ENCODE peak calls at places on chromosomes 6 and 20, in eight cellular contexts. O, G, Z, S, W, P, E and N are unnamed samples.

GRCh38 chr20:36460648-36461599 is 80.4 kb upstream of the MYL9 start:
- DNase-seq in W (peak), G (peak), S (peak), E (peak), P (peak), Z (peak), O (peak), N (peak)

GRCh38 chr6:69719602-69720193 is 77.1 kb downstream of the LMBRD1 start:
- DNase-seq in Z (peak), S (peak), W (no peak), P (no peak), O (no peak), G (no peak), E (no peak), N (no peak)

GRCh38 chr20:400451-401275 is 7.4 kb upstream of the RBCK1 start:
- DNase-seq in W (no peak), O (no peak), Z (peak), E (no peak), G (no peak), P (no peak), S (no peak), N (no peak)

GRCh38 chr6:35796236-35796635 is 887 bp downstream of the CLPS start:
- DNase-seq in G (no peak), Z (no peak), E (no peak), S (no peak), P (no peak), O (no peak), W (no peak), N (no peak)

GRCh38 chr6:134372603-134373281 is 54.8 kb upstream of the SGK1 start:
- DNase-seq in O (no peak), P (no peak), Z (no peak), G (peak), S (no peak), W (no peak), E (no peak), N (no peak)

GRCh38 chr6:48426636-48427035 is 315.6 kb upstream of the PTCHD4 start:
- DNase-seq in P (no peak), S (no peak), E (no peak), W (no peak), G (no peak), O (peak), Z (no peak), N (no peak)

GRCh38 chr6:11197175-11197535 is 35.3 kb downstream of the NEDD9 start:
- DNase-seq in E (no peak), W (no peak), S (no peak), G (no peak), Z (peak), O (peak), P (no peak), N (no peak)

GRCh38 chr6:70310063-70310694 is 7.3 kb upstream of the COL9A1 start:
- DNase-seq in S (peak), Z (peak), E (peak), G (no peak), W (no peak), O (peak), P (peak), N (no peak)

GRCh38 chr6:132525866-132526265 is 12.2 kb upstream of the TAAR9 start:
- DNase-seq in S (no peak), W (no peak), O (no peak), P (no peak), G (no peak), E (no peak), Z (no peak), N (no peak)

GRCh38 chr6:90695316-90695715 is 108.4 kb upstream of the MAP3K7 start:
- DNase-seq in O (no peak), P (no peak), E (peak), W (no peak), S (no peak), Z (no peak), G (no peak), N (no peak)

GRCh38 chr20:23205656-23206055 is 119.5 kb upstream of the CD93 start:
- DNase-seq in W (no peak), O (peak), E (peak), S (no peak), Z (peak), G (peak), P (peak), N (no peak)

GRCh38 chr20:62595491-62595890 is 46.8 kb upstream of the SLCO4A1 start:
- DNase-seq in P (no peak), S (peak), O (no peak), W (no peak), G (no peak), E (no peak), Z (peak), N (no peak)

GRCh38 chr6:30915591-30915946 is 1.5 kb downstream of the VARS2 start:
- DNase-seq in W (peak), G (no peak), O (peak), E (peak), S (peak), P (no peak), Z (peak), N (peak)

GRCh38 chr20:38939686-38940085 is 13.5 kb downstream of the FAM83D start:
- DNase-seq in G (no peak), E (no peak), S (no peak), W (no peak), Z (no peak), O (no peak), P (no peak), N (no peak)

GRCh38 chr6:12995419-12995818 is 278.9 kb downstream of the PHACTR1 start:
- DNase-seq in E (no peak), S (no peak), O (no peak), G (no peak), P (no peak), Z (no peak), W (no peak), N (no peak)